ENCODE peak calls at places on chromosomes 4 and X, in seven cellular contexts. N is A549; R is left cardiac atrium; T is activated B cell treated with CpG ODN at 0.5 μM for 24 hours; U is activated CD8-positive, alpha-beta memory T cell treated with anti-CD3 and anti-CD28 coated beads, Interleukin-2, amount 10 ng/mL, durations not matched to agents 7 days and 5 days; S is activated naive CD8-positive, alpha-beta T cell treated with anti-CD3 and anti-CD28 coated beads, Interleukin-2, amount 50 U/mL, for 24 hours; C is foreskin keratinocyte. H is an unnamed sample.

GRCh38 chrX:141632124-141632523 is 42.6 kb downstream of the SPANXA2 start:
- ATAC-seq in R (no peak), T (no peak), S (no peak), U (no peak), C (no peak), N (no peak), H (no peak)

GRCh38 chr4:40719008-40719623 is 30.6 kb upstream of the NSUN7 start:
- ATAC-seq in C (peak), U (peak), R (peak), N (peak), T (no peak), S (no peak), H (no peak)

GRCh38 chrX:17448188-17448587 is 73.2 kb downstream of the NHS start:
- ATAC-seq in N (no peak), S (no peak), T (no peak), U (no peak), C (no peak), R (no peak), H (no peak)

GRCh38 chr4:53563824-53564223 is 27.5 kb downstream of the LNX1 start:
- ATAC-seq in S (peak), R (no peak), T (no peak), U (no peak), N (no peak), C (peak), H (peak)

GRCh38 chr4:182170417-182170935 is 72.7 kb upstream of the TENM3 start:
- ATAC-seq in N (no peak), R (no peak), U (no peak), C (no peak), S (no peak), T (no peak), H (no peak)

GRCh38 chr4:98828801-98829200 is 100.1 kb downstream of the EIF4E start:
- ATAC-seq in C (peak), N (peak), S (peak), U (peak), R (no peak), T (no peak), H (peak)

GRCh38 chrX:103461156-103461555 is 58.1 kb downstream of the RAB40A start:
- ATAC-seq in R (no peak), S (no peak), U (no peak), T (no peak), C (no peak), N (no peak), H (no peak)

GRCh38 chr4:81806485-81806884 is 334.8 kb upstream of the RASGEF1B start:
- ATAC-seq in R (no peak), T (no peak), S (no peak), N (no peak), U (no peak), C (no peak), H (no peak)

GRCh38 chr4:99943904-99944437 is 2.4 kb downstream of the DNAJB14 start:
- ATAC-seq in R (no peak), U (no peak), T (no peak), S (no peak), N (no peak), C (no peak), H (no peak)

GRCh38 chrX:153564047-153564606 is 34.8 kb downstream of the CCNQ start:
- ATAC-seq in T (no peak), U (no peak), S (no peak), R (no peak), C (no peak), N (no peak), H (no peak)

GRCh38 chr4:101071241-101071640 is 276.1 kb downstream of the PPP3CA start:
- ATAC-seq in R (no peak), U (no peak), C (no peak), T (no peak), S (no peak), N (no peak), H (no peak)

GRCh38 chr4:95478679-95479078 is 70.1 kb downstream of the UNC5C start:
- ATAC-seq in T (no peak), U (no peak), C (no peak), R (no peak), N (no peak), S (no peak), H (no peak)

GRCh38 chr4:108213308-108213707 is 44.6 kb upstream of the LEF1 start:
- ATAC-seq in N (no peak), R (no peak), C (no peak), T (no peak), U (no peak), S (no peak), H (peak)

GRCh38 chrX:96703379-96703778 is 18.7 kb downstream of the DIAPH2 start:
- ATAC-seq in U (no peak), N (no peak), S (no peak), R (no peak), T (no peak), C (no peak), H (no peak)

GRCh38 chr4:82216231-82216630 is 157.6 kb downstream of the HNRNPD start:
- ATAC-seq in C (no peak), T (no peak), S (no peak), N (no peak), R (no peak), U (no peak), H (no peak)

GRCh38 chr4:155543126-155543765 is 123.4 kb upstream of the GUCY1A1 start:
- ATAC-seq in U (no peak), S (no peak), C (peak), T (no peak), R (peak), N (no peak), H (no peak)

GRCh38 chrX:109889289-109890006 is 113.5 kb upstream of the TMEM164 start:
- ATAC-seq in R (peak), C (no peak), N (peak), U (no peak), T (peak), S (no peak), H (peak)

GRCh38 chrX:103215768-103216085 is 819 bp downstream of the BEX4 start:
- ATAC-seq in N (no peak), C (peak), U (no peak), R (peak), T (no peak), S (no peak), H (no peak)

GRCh38 chr4:82401600-82401999 is 27.8 kb upstream of the HNRNPD start:
- ATAC-seq in T (no peak), S (no peak), R (no peak), N (no peak), U (no peak), C (no peak), H (no peak)

GRCh38 chr4:25031077-25031606 is 396 bp upstream of the LGI2 start:
- ATAC-seq in C (peak), T (no peak), R (peak), N (peak), S (peak), U (no peak), H (peak)

GRCh38 chrX:97210501-97210900 is 326.8 kb downstream of the RPA4 start:
- ATAC-seq in C (no peak), U (no peak), S (no peak), T (no peak), R (no peak), N (no peak), H (no peak)

GRCh38 chrX:40663078-40663740 is 15.8 kb upstream of the CXorf38 start:
- ATAC-seq in C (no peak), R (no peak), N (no peak), T (peak), S (no peak), U (peak), H (no peak)

GRCh38 chrX:46588263-46588662 is 14.7 kb downstream of the CHST7 start:
- ATAC-seq in C (no peak), U (peak), T (no peak), R (peak), S (no peak), N (peak), H (no peak)

GRCh38 chr4:73847507-73848182 is 5.5 kb upstream of the PF4V1 start:
- ATAC-seq in N (no peak), T (no peak), C (no peak), S (no peak), R (no peak), U (no peak), H (peak)

GRCh38 chr4:184344435-184344834 is 126.8 kb upstream of the ENPP6 start:
- ATAC-seq in U (no peak), S (no peak), T (no peak), C (no peak), R (no peak), N (no peak), H (no peak)

GRCh38 chr4:100206850-100207249 is 16.6 kb upstream of the DDIT4L start:
- ATAC-seq in U (no peak), R (no peak), C (no peak), S (no peak), N (no peak), T (no peak), H (no peak)

GRCh38 chrX:13418126-13419091 is 98.6 kb upstream of the ATXN3L start:
- ATAC-seq in T (no peak), C (no peak), N (no peak), U (no peak), S (no peak), R (no peak), H (peak)

GRCh38 chrX:19725545-19726102 is 161.8 kb downstream of the SH3KBP1 start:
- ATAC-seq in R (no peak), S (no peak), C (no peak), U (peak), T (peak), N (peak), H (no peak)

GRCh38 chrX:50888884-50889283 is 21.7 kb upstream of the BMP15 start:
- ATAC-seq in N (no peak), C (no peak), U (no peak), R (no peak), S (no peak), T (no peak), H (no peak)

GRCh38 chr4:1043658-1044468 is 32.4 kb downstream of the FGFRL1 start:
- ATAC-seq in U (no peak), R (peak), S (peak), T (no peak), C (peak), N (peak), H (no peak)

GRCh38 chr4:39285111-39285795 is 80.9 kb downstream of the RFC1 start:
- ATAC-seq in R (no peak), T (no peak), C (no peak), N (no peak), U (peak), S (no peak), H (no peak)

GRCh38 chrX:10208281-10208856 is 51.6 kb downstream of the CLCN4 start:
- ATAC-seq in N (no peak), R (no peak), S (no peak), U (no peak), C (no peak), T (no peak), H (peak)

GRCh38 chr4:88030565-88031310 is 23.3 kb downstream of the PKD2 start:
- ATAC-seq in T (no peak), S (no peak), U (no peak), C (no peak), N (no peak), R (no peak), H (no peak)

GRCh38 chr4:121220698-121221097 is 56.6 kb upstream of the TNIP3 start:
- ATAC-seq in C (no peak), U (no peak), T (no peak), N (no peak), R (no peak), S (no peak), H (no peak)

GRCh38 chr4:24642941-24643628 is 58.7 kb upstream of the DHX15 start:
- ATAC-seq in S (no peak), C (peak), U (no peak), T (no peak), N (peak), R (peak), H (no peak)

GRCh38 chrX:134907302-134907701 is 83.5 kb upstream of the SMIM10 start:
- ATAC-seq in S (no peak), R (no peak), C (no peak), N (no peak), T (no peak), U (no peak), H (no peak)

GRCh38 chr4:53105313-53105712 is 243.2 kb downstream of the RASL11B start:
- ATAC-seq in T (no peak), C (no peak), S (no peak), U (no peak), N (no peak), R (no peak), H (no peak)

H was measured in stimulated activated memory B cell treated with anti-CD40 and anti-IgM and Interleukin-4, amounts not matched to agents 10 μg/mL and 1 μg/mL and 100 μg/mL, for 72 hours.